ENCODE peak calls at places on chromosomes 3 and 15, in seven cellular contexts. W, V, U, I, S, Y and R are unnamed samples.

GRCh38 chr3:129624347-129625070 is 18.0 kb upstream of the PLXND1 start:
- DNase-seq in W (no peak), V (no peak), U (no peak), I (no peak), S (peak), Y (peak), R (peak)

GRCh38 chr3:10284496-10284895 is 8.3 kb downstream of the GHRL start:
- DNase-seq in W (no peak), V (no peak), U (no peak), I (no peak), S (no peak), Y (no peak), R (no peak)

GRCh38 chr3:18369561-18370185 is 55.5 kb downstream of the SATB1 start:
- DNase-seq in W (no peak), V (no peak), U (no peak), I (no peak), S (no peak), Y (no peak), R (peak)

GRCh38 chr3:119800844-119801243 is 18.9 kb downstream of the NR1I2 start:
- DNase-seq in W (no peak), V (no peak), U (no peak), I (no peak), S (no peak), Y (no peak), R (no peak)

GRCh38 chr3:55487376-55488241 is 503 bp upstream of the WNT5A start:
- DNase-seq in W (peak), V (no peak), U (peak), I (peak), S (peak), Y (peak), R (peak)

GRCh38 chr15:62020576-62021160 is 39.6 kb downstream of the VPS13C start:
- DNase-seq in W (no peak), V (no peak), U (peak), I (no peak), S (no peak), Y (no peak), R (no peak)

GRCh38 chr3:132723551-132723950 is 1.3 kb upstream of the NPHP3 start:
- DNase-seq in W (no peak), V (no peak), U (no peak), I (no peak), S (no peak), Y (no peak), R (no peak)

GRCh38 chr15:28919201-28919627 is 33.4 kb downstream of the APBA2 start:
- DNase-seq in W (peak), V (no peak), U (no peak), I (no peak), S (no peak), Y (no peak), R (no peak)

GRCh38 chr3:197205265-197205664 is 93.1 kb downstream of the DLG1 start:
- DNase-seq in W (no peak), V (no peak), U (no peak), I (no peak), S (no peak), Y (no peak), R (no peak)

GRCh38 chr3:193929373-193929772 is 206.6 kb upstream of the HES1 start:
- DNase-seq in W (no peak), V (no peak), U (no peak), I (no peak), S (no peak), Y (no peak), R (no peak)

GRCh38 chr3:142106536-142106935 is 42.8 kb downstream of the TFDP2 start:
- DNase-seq in W (no peak), V (no peak), U (no peak), I (no peak), S (no peak), Y (no peak), R (no peak)

GRCh38 chr15:62958528-62958927 is 84.0 kb upstream of the TPM1 start:
- DNase-seq in W (no peak), V (no peak), U (no peak), I (no peak), S (peak), Y (no peak), R (no peak)

GRCh38 chr3:156360992-156361391 is 193.9 kb downstream of the SSR3 start:
- DNase-seq in W (no peak), V (no peak), U (no peak), I (no peak), S (no peak), Y (no peak), R (no peak)

GRCh38 chr3:79368403-79368802 is 399.4 kb downstream of the ROBO1 start:
- DNase-seq in W (no peak), V (peak), U (no peak), I (no peak), S (no peak), Y (no peak), R (no peak)

GRCh38 chr3:179266701-179267211 is 15.8 kb upstream of the KCNMB3 start:
- DNase-seq in W (no peak), V (no peak), U (no peak), I (no peak), S (no peak), Y (no peak), R (no peak)

GRCh38 chr3:81483046-81483445 is 278.4 kb downstream of the GBE1 start:
- DNase-seq in W (no peak), V (no peak), U (no peak), I (no peak), S (no peak), Y (no peak), R (no peak)

GRCh38 chr3:69082805-69083204 is 1.9 kb upstream of the ARL6IP5 start:
- DNase-seq in W (no peak), V (peak), U (peak), I (peak), S (no peak), Y (peak), R (no peak)

GRCh38 chr15:80180468-80180867 is 27.7 kb downstream of the FAH start:
- DNase-seq in W (no peak), V (no peak), U (no peak), I (no peak), S (no peak), Y (no peak), R (no peak)

GRCh38 chr15:63473749-63473998 is 30.7 kb upstream of the USP3 start:
- DNase-seq in W (no peak), V (no peak), U (no peak), I (no peak), S (no peak), Y (no peak), R (no peak)

GRCh38 chr15:60570936-60571530 is 92.1 kb upstream of the ICE2 start:
- DNase-seq in W (no peak), V (no peak), U (no peak), I (no peak), S (no peak), Y (no peak), R (no peak)

GRCh38 chr3:42192334-42193200 is 73.4 kb downstream of the CCK start:
- DNase-seq in W (no peak), V (no peak), U (peak), I (no peak), S (no peak), Y (no peak), R (no peak)

GRCh38 chr15:68733666-68734065 is 87.0 kb downstream of the ANP32A start:
- DNase-seq in W (no peak), V (no peak), U (no peak), I (no peak), S (no peak), Y (no peak), R (no peak)

GRCh38 chr3:23948761-23949160 is 3.7 kb downstream of the NR1D2 start:
- DNase-seq in W (no peak), V (no peak), U (no peak), I (no peak), S (no peak), Y (no peak), R (no peak)

GRCh38 chr3:134082582-134082981 is 52.9 kb upstream of the SLCO2A1 start:
- DNase-seq in W (no peak), V (no peak), U (no peak), I (no peak), S (no peak), Y (no peak), R (no peak)

GRCh38 chr3:13539285-13539625 is 9.7 kb upstream of the FBLN2 start:
- DNase-seq in W (no peak), V (no peak), U (peak), I (no peak), S (no peak), Y (no peak), R (no peak)

GRCh38 chr15:90845201-90845949 is 23.0 kb upstream of the FURIN start:
- DNase-seq in W (no peak), V (peak), U (peak), I (peak), S (no peak), Y (peak), R (no peak)

GRCh38 chr3:33171580-33171979 is 47.0 kb downstream of the SUSD5 start:
- DNase-seq in W (no peak), V (no peak), U (no peak), I (no peak), S (no peak), Y (no peak), R (no peak)

GRCh38 chr3:196412704-196413103 is 19.5 kb downstream of the UBXN7 start:
- DNase-seq in W (no peak), V (no peak), U (no peak), I (no peak), S (no peak), Y (no peak), R (no peak)

GRCh38 chr3:159208080-159208479 is 406.2 kb downstream of the MFSD1 start:
- DNase-seq in W (no peak), V (no peak), U (no peak), I (no peak), S (no peak), Y (no peak), R (no peak)

GRCh38 chr15:30922469-30923311 is 19.0 kb downstream of the FAN1 start:
- DNase-seq in W (no peak), V (peak), U (peak), I (peak), S (no peak), Y (no peak), R (no peak)

GRCh38 chr15:78225783-78226541 is 8.4 kb downstream of the ACSBG1 start:
- DNase-seq in W (no peak), V (no peak), U (no peak), I (no peak), S (no peak), Y (no peak), R (no peak)

GRCh38 chr3:101638262-101638745 is 38.6 kb downstream of the ZBTB11 start:
- DNase-seq in W (no peak), V (no peak), U (no peak), I (no peak), S (no peak), Y (no peak), R (no peak)

GRCh38 chr15:83372434-83372873 is 74.7 kb upstream of the SH3GL3 start:
- DNase-seq in W (peak), V (peak), U (no peak), I (no peak), S (no peak), Y (no peak), R (no peak)

GRCh38 chr3:73141531-73141930 is 80.1 kb downstream of the EBLN2 start:
- DNase-seq in W (no peak), V (no peak), U (no peak), I (no peak), S (peak), Y (no peak), R (no peak)

GRCh38 chr3:180646187-180646790 is 33.0 kb downstream of the CCDC39 start:
- DNase-seq in W (no peak), V (no peak), U (peak), I (no peak), S (no peak), Y (no peak), R (no peak)

GRCh38 chr3:30581982-30582381 is 24.4 kb upstream of the TGFBR2 start:
- DNase-seq in W (no peak), V (no peak), U (no peak), I (no peak), S (no peak), Y (no peak), R (no peak)

GRCh38 chr3:156705761-156706631 is 31.6 kb downstream of the TIPARP start:
- DNase-seq in W (no peak), V (no peak), U (no peak), I (no peak), S (no peak), Y (no peak), R (peak)

GRCh38 chr3:192054881-192055280 is 593.9 kb downstream of the PYDC2 start:
- DNase-seq in W (no peak), V (peak), U (peak), I (no peak), S (no peak), Y (no peak), R (no peak)

GRCh38 chr3:150408232-150409124 is at the start of gene TSC22D2:
- DNase-seq in W (peak), V (no peak), U (peak), I (peak), S (peak), Y (peak), R (peak)
- TF ChIP-seq CTCF in W (peak), V (no peak), U (no peak), I (peak), S (peak), Y (no peak), R (no peak)

GRCh38 chr3:172084871-172085556 is 45.6 kb downstream of the FNDC3B start:
- DNase-seq in W (no peak), V (no peak), U (no peak), I (no peak), S (no peak), Y (no peak), R (no peak)

GRCh38 chr3:172080503-172080902 is 41.1 kb downstream of the FNDC3B start:
- DNase-seq in W (no peak), V (no peak), U (no peak), I (no peak), S (no peak), Y (no peak), R (no peak)

GRCh38 chr3:172083995-172084409 is 44.6 kb downstream of the FNDC3B start:
- DNase-seq in W (no peak), V (no peak), U (no peak), I (no peak), S (no peak), Y (no peak), R (no peak)

GRCh38 chr3:172082269-172082668 is 42.9 kb downstream of the FNDC3B start:
- DNase-seq in W (no peak), V (no peak), U (peak), I (peak), S (peak), Y (no peak), R (no peak)

GRCh38 chr3:172082820-172083513 is 43.6 kb downstream of the FNDC3B start:
- DNase-seq in W (no peak), V (no peak), U (no peak), I (no peak), S (no peak), Y (no peak), R (no peak)
- H3K4me3 ChIP-seq in W (no peak), V (no peak), U (no peak), I (no peak), S (no peak), Y (no peak), R (no peak)

GRCh38 chr3:145767909-145768308 is 393.1 kb downstream of the PLOD2 start:
- DNase-seq in W (no peak), V (no peak), U (peak), I (no peak), S (no peak), Y (no peak), R (no peak)
- TF ChIP-seq CTCF in W (peak), V (no peak), U (peak), I (no peak), S (no peak), Y (peak), R (no peak)

DNA sequence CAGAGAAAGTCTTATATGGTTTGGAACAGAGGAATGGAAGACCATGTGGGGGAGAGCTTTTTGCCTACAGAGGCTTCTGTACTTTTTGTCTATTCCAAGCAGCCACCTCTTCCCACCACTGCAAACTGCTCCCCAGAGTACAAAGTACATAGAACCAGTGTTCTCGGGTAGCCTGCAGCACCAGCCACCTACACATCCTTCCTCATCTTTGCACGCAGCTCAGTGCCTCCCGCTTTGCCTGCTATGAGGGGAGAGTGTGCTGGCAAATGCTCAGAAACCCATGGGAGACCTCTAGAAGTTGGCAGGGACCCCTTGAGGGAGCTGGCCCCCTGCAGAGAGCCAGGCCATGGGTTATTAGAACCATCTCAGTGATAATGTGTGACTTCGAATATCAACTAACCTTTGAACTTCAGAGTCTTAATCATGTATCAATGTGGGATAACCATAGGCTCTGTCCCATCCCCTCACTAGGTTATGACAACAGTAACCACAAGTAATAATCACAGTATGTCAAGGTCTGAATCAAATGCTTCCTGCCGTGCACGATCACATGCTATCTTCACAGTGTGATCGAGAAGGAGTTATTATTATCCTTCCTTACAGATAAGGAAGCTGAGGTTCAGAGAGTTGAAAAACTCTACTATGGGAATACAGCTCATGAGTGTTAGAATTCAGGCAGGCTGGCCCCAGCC is 22.8 kb upstream of the SMAD3 start:
- DNase-seq in W (peak), V (no peak), U (no peak), I (no peak), S (no peak), Y (no peak), R (no peak)
- H3K4me3 ChIP-seq in W (no peak), V (no peak), U (no peak), I (no peak), S (no peak), Y (no peak), R (no peak)

GRCh38 chr3:99747915-99748314 is 69.7 kb upstream of the CMSS1 start:
- DNase-seq in W (no peak), V (peak), U (peak), I (no peak), S (no peak), Y (no peak), R (no peak)
- TF ChIP-seq CTCF in W (peak), V (peak), U (peak), I (no peak), S (peak), Y (peak), R (no peak)

DNA sequence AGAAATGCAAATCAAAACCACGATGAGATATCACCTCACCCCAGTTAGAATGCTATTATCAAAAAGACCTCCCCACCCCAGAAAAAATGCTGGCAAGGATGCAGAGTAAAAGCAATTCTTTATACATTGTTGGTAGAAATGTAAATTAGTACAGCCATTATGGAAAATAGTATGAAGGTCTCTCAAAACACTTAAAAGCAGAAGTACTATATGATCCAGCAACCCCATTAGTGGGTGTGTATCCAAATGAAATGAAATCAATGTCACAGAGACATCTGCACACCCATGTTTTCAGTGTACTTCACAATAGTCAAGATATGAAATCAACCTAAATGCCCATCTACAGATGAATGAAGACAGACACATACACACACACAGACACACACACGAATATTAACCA is 308.8 kb downstream of the CHST2 start:
- DNase-seq in W (no peak), V (no peak), U (no peak), I (no peak), S (no peak), Y (no peak), R (no peak)
- H3K4me3 ChIP-seq in W (no peak), V (no peak), U (no peak), I (no peak), S (no peak), Y (no peak), R (no peak)

GRCh38 chr3:2523251-2523836 is 424.7 kb downstream of the CNTN4 start:
- DNase-seq in W (no peak), V (no peak), U (no peak), I (no peak), S (no peak), Y (no peak), R (no peak)
- TF ChIP-seq CTCF in W (no peak), V (no peak), U (no peak), I (no peak), S (no peak), Y (no peak), R (no peak)

GRCh38 chr15:38551720-38552627 is 12.6 kb downstream of the RASGRP1 start:
- DNase-seq in W (no peak), V (no peak), U (no peak), I (no peak), S (no peak), Y (no peak), R (no peak)

GRCh38 chr15:38549222-38549621 is 15.4 kb downstream of the RASGRP1 start:
- DNase-seq in W (no peak), V (no peak), U (no peak), I (no peak), S (no peak), Y (no peak), R (no peak)

GRCh38 chr15:38554354-38554753 is 10.3 kb downstream of the RASGRP1 start:
- DNase-seq in W (no peak), V (peak), U (peak), I (no peak), S (no peak), Y (no peak), R (no peak)

GRCh38 chr15:38555686-38556334 is 8.8 kb downstream of the RASGRP1 start:
- DNase-seq in W (no peak), V (peak), U (peak), I (no peak), S (no peak), Y (no peak), R (no peak)

GRCh38 chr15:38553071-38553470 is 11.5 kb downstream of the RASGRP1 start:
- DNase-seq in W (no peak), V (no peak), U (no peak), I (no peak), S (no peak), Y (no peak), R (no peak)
- H3K4me3 ChIP-seq in W (no peak), V (no peak), U (no peak), I (no peak), S (no peak), Y (no peak), R (no peak)

DNA sequence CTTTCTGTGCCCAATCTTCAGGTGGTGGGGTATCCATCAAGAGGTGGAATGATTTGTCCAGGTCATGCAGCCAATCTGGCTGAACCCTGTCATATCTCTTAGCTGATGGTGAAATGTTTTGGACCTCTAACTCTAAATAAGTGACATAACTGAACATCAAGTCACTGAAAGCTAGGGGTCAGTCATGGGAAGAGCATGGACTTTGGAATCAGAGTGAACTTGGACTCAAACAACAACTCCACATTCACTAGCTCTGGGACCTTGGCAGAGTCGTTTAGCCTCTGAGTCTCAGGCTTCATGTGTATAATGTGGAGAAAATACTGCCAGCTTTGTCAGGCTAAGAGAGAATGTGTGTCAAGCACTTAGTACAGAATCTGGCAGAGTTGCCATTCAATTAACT is 557.8 kb upstream of the CFAP20DC start:
- DNase-seq in W (no peak), V (no peak), U (peak), I (no peak), S (no peak), Y (no peak), R (no peak)
- TF ChIP-seq CTCF in W (peak), V (no peak), U (no peak), I (no peak), S (no peak), Y (no peak), R (no peak)

GRCh38 chr3:50238549-50239026 is 2.6 kb downstream of the GNAI2 start:
- DNase-seq in W (no peak), V (no peak), U (no peak), I (peak), S (peak), Y (peak), R (peak)
- H3K4me3 ChIP-seq in W (peak), V (peak), U (peak), I (no peak), S (peak), Y (peak), R (peak)